ENCODE peak calls at places on chromosome X, in eight cellular contexts. G is choroid plexus epithelial cell, L is ascending aorta, M is brain microvascular endothelial cell, Z is fibroblast of mammary gland, W is left ventricle myocardium inferior, A is upper lobe of right lung, P is uterus. J is an unnamed sample.

GRCh38 chrX:101483705-101484104 is 1.6 kb upstream of the ARMCX4 start:
- DNase-seq in L (no peak), Z (no peak), M (no peak), G (peak; percentile 21), P (no peak), W (no peak), A (no peak), J (no peak)

GRCh38 chrX:97387004-97387403 is 503.3 kb downstream of the RPA4 start:
- DNase-seq in L (no peak), A (no peak), M (no peak), G (no peak), P (no peak), Z (no peak), W (no peak), J (no peak)

GRCh38 chrX:34275710-34276109 is 143.6 kb upstream of the FAM47A start:
- DNase-seq in G (no peak), W (no peak), M (no peak), A (no peak), L (no peak), P (no peak), Z (no peak), J (no peak)

GRCh38 chrX:12865359-12865758 is 1.5 kb upstream of the TLR7 start:
- DNase-seq in M (no peak), P (no peak), G (no peak), W (no peak), Z (no peak), A (no peak), L (no peak), J (no peak)

GRCh38 chrX:134548257-134548732 is 88.3 kb downstream of the HPRT1 start:
- DNase-seq in P (no peak), Z (peak; percentile 39), G (no peak), A (no peak), W (no peak), L (no peak), M (no peak), J (no peak)

GRCh38 chrX:138995458-138995857 is 283.9 kb upstream of the FGF13 start:
- DNase-seq in P (no peak), G (no peak), L (no peak), M (no peak), Z (no peak), W (no peak), A (no peak), J (no peak)

GRCh38 chrX:135295238-135295943 is 13.9 kb upstream of the ETDC start:
- DNase-seq in A (peak; percentile 65), Z (peak; percentile 37), P (peak; percentile 25), G (peak; percentile 60), W (peak; percentile 22), L (no peak), M (peak; percentile 31), J (no peak)

GRCh38 chrX:106177106-106177981 is 9.2 kb downstream of the PWWP3B start:
- DNase-seq in A (peak; percentile 60), M (peak; percentile 61), G (peak; percentile 89), L (no peak), W (peak; percentile 64), P (peak; percentile 72), Z (peak; percentile 16), J (no peak)

GRCh38 chrX:136779346-136779781 is 1.4 kb downstream of the ARHGEF6 start:
- DNase-seq in P (no peak), L (no peak), G (no peak), W (no peak), A (no peak), M (no peak), Z (no peak), J (no peak)

GRCh38 chrX:118355225-118355920 is 9.5 kb downstream of the WDR44 start:
- DNase-seq in A (no peak), P (no peak), L (no peak), G (no peak), W (no peak), M (no peak), Z (no peak), J (no peak)

GRCh38 chrX:51825432-51825831 is 68.0 kb upstream of the MAGED1 start:
- DNase-seq in G (peak; percentile 10), W (no peak), Z (peak; percentile 0), L (no peak), M (no peak), A (no peak), P (no peak), J (no peak)

GRCh38 chrX:69080912-69081465 is 84.3 kb downstream of the PJA1 start:
- DNase-seq in Z (no peak), W (no peak), L (no peak), P (no peak), M (no peak), A (no peak), G (no peak), J (no peak)

GRCh38 chrX:44096666-44097065 is 123.5 kb upstream of the NDP start:
- DNase-seq in M (no peak), G (no peak), P (no peak), L (no peak), Z (no peak), A (no peak), W (no peak), J (no peak)

GRCh38 chrX:72351606-72352338 is 46.1 kb upstream of the CITED1 start:
- DNase-seq in P (peak; percentile 17), A (no peak), G (no peak), W (peak; percentile 13), L (no peak), M (no peak), Z (peak; percentile 77), J (peak; percentile 16)

GRCh38 chrX:121641560-121641959 is 594.1 kb downstream of the GLUD2 start:
- DNase-seq in L (no peak), G (peak; percentile 64), W (no peak), P (no peak), A (no peak), M (no peak), Z (peak; percentile 85), J (peak; percentile 24)

GRCh38 chrX:153061732-153062131 is 5.5 kb downstream of the PNMA3 start:
- DNase-seq in Z (peak; percentile 63), M (peak; percentile 24), L (no peak), P (no peak), G (peak; percentile 44), W (no peak), A (no peak), J (no peak)

GRCh38 chrX:115539841-115540240 is 21.1 kb upstream of the PLS3 start:
- DNase-seq in W (no peak), Z (no peak), G (peak; percentile 30), P (no peak), M (peak; percentile 14), L (no peak), A (no peak), J (no peak)

GRCh38 chrX:29145316-29145715 is 558.1 kb downstream of the IL1RAPL1 start:
- DNase-seq in A (no peak), P (no peak), L (no peak), W (no peak), Z (no peak), G (peak; percentile 32), M (no peak), J (no peak)

GRCh38 chrX:37349131-37350033 is at the start of gene PRRG1:
- DNase-seq in W (peak; percentile 78), A (peak; percentile 89), M (peak; percentile 67), Z (peak; percentile 76), G (peak; percentile 90), L (no peak), P (peak; percentile 74), J (peak; percentile 34)

GRCh38 chrX:136028383-136028984 is 43.2 kb downstream of the SLC9A6 start:
- DNase-seq in G (peak; percentile 79), Z (peak; percentile 75), P (no peak), W (no peak), M (no peak), A (no peak), L (no peak), J (peak; percentile 31)

GRCh38 chrX:139094671-139095592 is 383.4 kb upstream of the FGF13 start:
- DNase-seq in Z (peak; percentile 25), P (no peak), A (no peak), W (no peak), G (no peak), M (no peak), L (no peak), J (no peak)

GRCh38 chrX:679161-679979 is 48.8 kb downstream of the SHOX start:
- DNase-seq in W (no peak), P (no peak), A (no peak), L (no peak), Z (no peak), M (no peak), G (no peak), J (no peak)

GRCh38 chrX:11151799-11152591 is 40.9 kb downstream of the HCCS start:
- DNase-seq in G (peak; percentile 23), M (no peak), W (no peak), L (no peak), Z (no peak), A (no peak), P (no peak), J (no peak)

GRCh38 chrX:14923761-14924160 is 50.5 kb downstream of the MOSPD2 start:
- DNase-seq in L (no peak), Z (no peak), G (no peak), W (no peak), A (no peak), P (no peak), M (peak; percentile 12), J (no peak)
- H3K4me3 ChIP-seq in L (no peak overlapping the region), Z (no peak overlapping the region), G (no peak overlapping the region), W (no peak overlapping the region), A (no peak overlapping the region), P (no peak overlapping the region), M (no peak overlapping the region), J (no peak overlapping the region)

GRCh38 chrX:26999634-27000033 is 463.5 kb downstream of the PPP4R3C start:
- DNase-seq in L (no peak), G (no peak), A (no peak), M (no peak), Z (no peak), W (no peak), P (no peak), J (no peak)
- TF ChIP-seq CTCF in L (no peak), G (no peak), A (no peak), M (no peak), Z (no peak), W (no peak), P (no peak), J (no peak)

DNA sequence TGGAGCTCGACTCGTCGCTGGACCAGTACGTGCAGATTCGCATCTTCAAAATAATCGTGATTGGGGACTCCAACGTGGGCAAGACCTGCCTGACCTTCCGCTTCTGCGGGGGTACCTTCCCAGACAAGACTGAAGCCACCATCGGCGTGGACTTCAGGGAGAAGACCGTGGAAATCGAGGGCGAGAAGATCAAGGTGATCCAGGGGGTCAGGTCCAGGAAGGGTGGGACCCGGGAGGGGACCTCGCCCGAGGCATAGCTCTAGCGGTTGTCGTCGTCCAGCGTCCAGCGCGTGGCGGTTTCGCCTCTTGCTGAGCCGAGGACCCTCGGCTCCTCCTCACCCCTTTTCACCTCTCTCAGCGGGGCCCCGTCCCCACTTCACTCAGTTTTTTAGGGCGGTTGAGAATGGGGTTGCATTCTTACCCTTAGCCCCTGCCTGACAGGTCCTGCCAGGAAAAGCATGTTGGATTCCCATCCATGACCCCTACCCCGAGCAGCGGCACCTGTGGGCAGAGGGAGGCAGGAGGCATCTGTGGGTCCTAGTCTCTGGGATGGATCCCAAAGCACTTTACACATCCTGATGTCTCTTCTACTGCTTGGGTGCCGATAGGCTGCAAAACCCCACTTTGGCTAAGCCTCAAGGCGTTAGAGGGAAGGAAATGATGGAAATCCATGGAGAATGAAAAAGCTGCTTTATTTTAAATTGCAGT is 519 bp downstream of the RAB33A start:
- DNase-seq in Z (no peak), G (no peak), M (no peak), A (no peak), W (no peak), P (no peak), L (no peak), J (no peak)
- H3K4me3 ChIP-seq in Z (peak overlapping the region; percentile 46), G (peak overlapping the region; percentile 57), M (peak overlapping the region; percentile 56), A (peak overlapping the region; percentile 53), W (peak overlapping the region; percentile 69), P (peak overlapping the region; percentile 46), L (peak overlapping the region; percentile 50), J (peak overlapping the region; percentile 50)

GRCh38 chrX:46904626-46905025 is 7.6 kb upstream of the JADE3 start:
- DNase-seq in W (no peak), M (no peak), A (no peak), Z (no peak), L (no peak), G (no peak), P (no peak), J (no peak)
- TF ChIP-seq CTCF in W (no peak), M (no peak), A (no peak), Z (no peak), L (no peak), G (no peak), P (no peak), J (no peak)